ENCODE peak calls at places on chromosomes 11 and 22, in five cellular contexts. T, I, S, Q and E are unnamed samples.

GRCh38 chr11:21514298-21514697 is 678.6 kb upstream of the ANO5 start:
- DNase-seq in I (no peak), T (no peak), Q (peak; percentile 29), S (no peak), E (peak; percentile 24)

GRCh38 chr11:8268530-8269461 is 5.1 kb upstream of the LMO1 start:
- DNase-seq in I (peak; percentile 39), T (no peak), Q (no peak), S (no peak), E (peak; percentile 26)

GRCh38 chr11:126011220-126011619 is 51.4 kb downstream of the CDON start:
- DNase-seq in I (no peak), T (no peak), Q (no peak), S (no peak), E (peak; percentile 38)

GRCh38 chr11:75369846-75370245 is 18.4 kb upstream of the ARRB1 start:
- DNase-seq in Q (no peak), I (no peak), T (no peak), S (no peak), E (no peak)

GRCh38 chr11:130580372-130580771 is 131.9 kb downstream of the ADAMTS15 start:
- DNase-seq in Q (peak; percentile 76), S (no peak), T (peak; percentile 94), I (peak; percentile 64), E (no peak)

GRCh38 chr11:45165806-45166603 is 19.6 kb downstream of the PRDM11 start:
- DNase-seq in T (no peak), I (no peak), S (no peak), Q (no peak), E (no peak)

GRCh38 chr11:19337779-19338178 is 97.0 kb upstream of the E2F8 start:
- DNase-seq in I (no peak), Q (no peak), T (no peak), S (no peak), E (no peak)

GRCh38 chr11:45859661-45860140 is 12.4 kb downstream of the CRY2 start:
- DNase-seq in T (peak; percentile 46), Q (peak; percentile 68), I (peak; percentile 96), S (no peak), E (peak; percentile 86)

GRCh38 chr11:108624196-108624925 is 30.8 kb upstream of the EXPH5 start:
- DNase-seq in T (no peak), S (no peak), Q (no peak), I (no peak), E (no peak)

GRCh38 chr22:31577711-31578110 is 81.4 kb downstream of the SFI1 start:
- DNase-seq in T (no peak), Q (no peak), S (no peak), I (no peak), E (no peak)

GRCh38 chr11:120306519-120307242 is 18.4 kb upstream of the TLCD5 start:
- DNase-seq in I (no peak), Q (peak; percentile 89), S (no peak), T (peak; percentile 55), E (no peak)

GRCh38 chr11:128262463-128263345 is 324.7 kb downstream of the ETS1 start:
- DNase-seq in S (no peak), T (no peak), Q (no peak), I (no peak), E (no peak)

GRCh38 chr11:128261011-128261421 is 326.3 kb downstream of the ETS1 start:
- DNase-seq in I (no peak), S (no peak), T (no peak), Q (no peak), E (no peak)

GRCh38 chr11:128259816-128260215 is 327.5 kb downstream of the ETS1 start:
- DNase-seq in Q (no peak), T (no peak), I (no peak), S (no peak), E (no peak)

DNA sequence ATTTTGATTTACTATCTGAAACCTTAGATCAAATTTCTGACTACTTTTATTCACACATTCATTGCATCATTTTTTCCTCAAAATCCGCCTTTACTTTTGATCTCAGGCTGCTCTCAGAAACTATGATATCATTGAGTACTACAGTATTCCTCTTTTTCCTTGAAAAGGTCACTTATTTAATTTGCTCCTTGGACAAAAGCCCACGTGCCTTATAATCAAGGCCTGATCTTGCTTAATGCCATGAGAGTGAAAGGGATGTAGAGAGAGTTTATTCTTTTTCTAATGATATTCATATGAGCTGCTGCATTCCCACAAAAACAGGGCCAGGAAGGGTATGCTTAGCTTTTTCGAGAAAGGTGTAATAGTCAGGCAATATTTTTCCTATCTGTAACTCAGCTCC is 327.0 kb downstream of the ETS1 start:
- DNase-seq in I (no peak), Q (no peak), S (no peak), T (no peak), E (no peak)
- H3K4me1 ChIP-seq in I (no peaks in the 10 kb centered on the region), Q (no peaks in the 10 kb centered on the region), S (no peaks in the 10 kb centered on the region), T (no peaks in the 10 kb centered on the region), E (no peaks in the 10 kb centered on the region)

DNA sequence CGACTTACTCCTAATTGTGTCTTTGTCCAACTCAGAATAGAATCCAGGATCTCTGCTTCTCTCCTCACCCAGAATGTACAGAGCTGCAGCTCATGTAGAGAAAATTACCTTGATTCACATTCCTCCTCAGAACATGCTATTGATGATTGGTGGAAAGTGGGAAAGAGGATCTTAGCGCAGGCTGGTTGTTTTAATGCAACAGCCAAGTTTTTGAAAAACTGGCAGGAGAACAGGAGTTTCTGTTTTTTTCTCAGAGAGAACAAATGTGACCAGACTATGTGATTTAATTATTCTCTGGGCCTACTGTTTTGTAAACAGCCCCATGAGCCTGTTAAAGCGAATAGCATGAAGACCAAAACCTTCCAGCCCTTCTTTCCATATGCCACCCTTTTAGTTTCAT is 19.1 kb upstream of the IL18BP start:
- DNase-seq in Q (no peak), T (no peak), S (no peak), I (no peak), E (no peak)
- H3K4me1 ChIP-seq in Q (no peaks in the 10 kb centered on the region), T (no peaks in the 10 kb centered on the region), S (no peaks in the 10 kb centered on the region), I (no peaks in the 10 kb centered on the region), E (no peaks in the 10 kb centered on the region)

GRCh38 chr22:20587206-20587958 is 80.0 kb downstream of the MED15 start:
- DNase-seq in S (no peak), I (no peak), T (no peak), Q (no peak), E (no peak)

GRCh38 chr22:20589614-20590476 is 82.4 kb downstream of the MED15 start:
- DNase-seq in I (no peak), S (no peak), Q (no peak), T (no peak), E (no peak)

GRCh38 chr22:20588843-20589581 is 81.6 kb downstream of the MED15 start:
- DNase-seq in I (no peak), T (no peak), Q (no peak), S (no peak), E (no peak)

GRCh38 chr22:20586403-20586745 is 79.0 kb downstream of the MED15 start:
- DNase-seq in Q (no peak), T (no peak), S (no peak), I (no peak), E (no peak)

GRCh38 chr22:20588092-20588842 is 80.9 kb downstream of the MED15 start:
- DNase-seq in Q (no peak), S (no peak), I (no peak), T (no peak), E (no peak)
- H3K4me1 ChIP-seq in Q (no peaks in the 10 kb centered on the region), S (no peaks in the 10 kb centered on the region), I (no peaks in the 10 kb centered on the region), T (peaks cover 48% of the 10 kb centered on the region), E (no peaks in the 10 kb centered on the region)

DNA sequence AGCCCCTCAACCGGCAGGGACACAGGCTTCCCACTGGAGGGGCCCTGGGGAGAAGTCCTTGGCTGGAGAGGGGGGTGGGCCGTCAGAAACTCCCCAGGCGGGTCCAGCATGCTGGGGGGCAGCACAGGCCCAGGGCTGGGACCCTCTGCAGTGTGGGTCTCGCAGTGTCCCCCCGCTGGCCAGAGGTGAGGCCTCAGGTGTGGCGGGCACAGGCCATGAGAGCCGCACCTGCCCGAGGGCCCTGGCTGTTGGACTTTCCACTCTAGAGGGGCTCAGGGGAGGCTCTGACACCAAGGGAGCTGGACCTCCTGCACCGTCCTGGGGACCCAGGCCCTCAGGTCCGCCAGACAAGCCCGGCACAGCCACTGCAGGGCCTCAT is 10.7 kb upstream of the PIM3 start:
- DNase-seq in S (no peak), Q (no peak), T (no peak), I (no peak), E (no peak)
- H3K4me1 ChIP-seq in S (peaks cover 16% of the 10 kb centered on the region), Q (no peaks in the 10 kb centered on the region), T (peaks cover 40% of the 10 kb centered on the region), I (peaks cover 6% of the 10 kb centered on the region), E (peaks cover 11% of the 10 kb centered on the region)

GRCh38 chr11:9689721-9690120 is 25.8 kb downstream of the SWAP70 start:
- DNase-seq in S (no peak), T (no peak), Q (no peak), I (no peak), E (no peak)
- H3K4me1 ChIP-seq in S (no peaks in the 10 kb centered on the region), T (peaks cover 63% of the 10 kb centered on the region), Q (peaks cover 7% of the 10 kb centered on the region), I (peaks cover 2% of the 10 kb centered on the region), E (peaks cover 15% of the 10 kb centered on the region)

GRCh38 chr11:46879056-46879585 is 33.0 kb upstream of the CKAP5 start:
- DNase-seq in I (no peak), Q (no peak), S (no peak), T (no peak), E (no peak)

GRCh38 chr11:46868912-46869311 is 22.8 kb upstream of the CKAP5 start:
- DNase-seq in I (no peak), S (no peak), Q (no peak), T (no peak), E (no peak)

GRCh38 chr11:46877580-46877979 is 31.5 kb upstream of the CKAP5 start:
- DNase-seq in I (no peak), T (no peak), Q (no peak), S (no peak), E (no peak)

GRCh38 chr11:46876471-46876870 is 30.4 kb upstream of the CKAP5 start:
- DNase-seq in T (no peak), I (no peak), S (no peak), Q (no peak), E (no peak)

GRCh38 chr11:46874586-46874985 is 28.5 kb upstream of the CKAP5 start:
- DNase-seq in Q (no peak), S (no peak), I (no peak), T (no peak), E (no peak)
- H3K4me1 ChIP-seq in Q (no peaks in the 10 kb centered on the region), S (no peaks in the 10 kb centered on the region), I (no peaks in the 10 kb centered on the region), T (no peaks in the 10 kb centered on the region), E (no peaks in the 10 kb centered on the region)

DNA sequence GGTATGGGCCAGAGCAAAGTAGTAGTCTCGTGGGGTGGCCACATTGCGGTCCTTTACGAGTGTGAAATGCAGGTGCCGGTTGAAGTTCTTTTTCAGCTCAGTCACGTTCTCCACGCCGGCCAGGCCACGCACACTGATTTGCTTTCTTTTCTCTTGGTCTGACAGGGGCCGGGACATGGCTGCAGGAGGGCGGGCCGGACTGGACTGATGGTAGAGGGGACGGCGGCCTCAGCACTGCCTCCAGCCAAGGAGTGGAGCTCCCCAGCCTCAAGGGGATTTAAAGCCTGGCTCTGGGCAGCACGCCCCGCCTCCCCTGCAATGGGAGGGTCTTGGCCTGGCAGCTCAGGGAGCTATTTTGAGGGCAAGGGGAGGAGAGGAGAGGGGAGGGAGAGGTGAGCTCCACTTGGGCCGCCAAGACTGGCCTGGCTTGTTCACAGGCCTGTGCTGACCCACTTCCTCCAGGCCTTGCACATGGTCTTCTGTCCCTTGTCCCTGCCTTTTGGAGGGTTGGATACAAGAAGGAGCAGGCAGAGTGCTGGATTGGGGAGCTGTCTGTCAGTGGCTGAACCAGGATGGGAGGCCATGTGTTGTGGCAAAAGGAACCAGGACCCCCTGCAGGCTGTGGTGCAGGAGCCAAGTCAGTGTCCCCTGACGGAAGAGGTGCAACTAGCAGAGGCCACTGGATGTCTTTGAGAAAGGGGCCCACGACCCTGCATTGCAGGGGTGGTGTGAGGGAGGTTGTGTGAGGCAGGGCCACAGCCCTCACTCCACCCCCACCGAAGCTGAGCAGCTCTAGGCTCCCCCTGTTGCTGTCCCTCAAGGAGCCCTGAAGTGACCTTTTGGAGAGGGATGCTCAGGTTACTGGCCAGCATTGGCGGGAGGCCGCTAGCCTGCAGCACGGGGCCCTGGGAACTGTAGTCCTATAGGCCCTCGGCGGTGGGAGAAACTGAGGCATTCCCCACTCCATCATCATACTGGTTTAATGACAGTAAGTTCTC is at the start of gene PYGM:
- DNase-seq in I (peak; percentile 89), T (no peak), S (no peak), Q (peak; percentile 91), E (peak; percentile 60)
- H3K4me1 ChIP-seq in I (peaks cover 14% of the 10 kb centered on the region), T (peaks cover 24% of the 10 kb centered on the region), S (peaks cover 61% of the 10 kb centered on the region), Q (peaks cover 4% of the 10 kb centered on the region), E (peaks cover 8% of the 10 kb centered on the region)